ENCODE peak calls at places on chromosome 6, in nine cellular contexts. D, Q, U, W, E, P, Z, F and O are unnamed samples.
A peak's percentile ranks its signal among the peaks of the same experiment; 100 is the strongest.

GRCh38 chr6:30955367-30956042 is 14.7 kb downstream of the MUCL3 start:
- DNase-seq in D (peak; percentile 80), Q (peak; percentile 4), U (no peak), W (peak; percentile 53), E (peak; percentile 62), P (no peak), Z (peak; percentile 80), F (peak; percentile 87), O (peak; percentile 39)

GRCh38 chr6:34912715-34913464 is 23.8 kb downstream of the ANKS1A start:
- DNase-seq in D (no peak), Q (peak; percentile 89), U (no peak), W (no peak), E (no peak), P (no peak), Z (peak; percentile 11), F (peak; percentile 41), O (no peak)

GRCh38 chr6:7052441-7052936 is 55.3 kb upstream of the RREB1 start:
- DNase-seq in D (peak; percentile 61), Q (peak; percentile 65), U (no peak), W (peak; percentile 24), E (peak; percentile 32), P (peak; percentile 28), Z (no peak), F (peak; percentile 53), O (peak; percentile 70)

GRCh38 chr6:136317023-136317649 is 27.5 kb upstream of the BCLAF1 start:
- DNase-seq in D (peak; percentile 65), Q (peak; percentile 69), U (no peak), W (peak; percentile 74), E (peak; percentile 40), P (peak; percentile 27), Z (peak; percentile 8), F (peak; percentile 57), O (peak; percentile 75)

GRCh38 chr6:18509871-18510643 is 122.9 kb downstream of the RNF144B start:
- DNase-seq in D (no peak), Q (no peak), U (no peak), W (no peak), E (no peak), P (no peak), Z (no peak), F (no peak), O (no peak)

GRCh38 chr6:138977646-138978167 is 10.3 kb downstream of the REPS1 start:
- DNase-seq in D (no peak), Q (no peak), U (no peak), W (no peak), E (no peak), P (no peak), Z (no peak), F (no peak), O (no peak)

GRCh38 chr6:20318851-20319387 is 82.8 kb upstream of the E2F3 start:
- DNase-seq in D (no peak), Q (no peak), U (no peak), W (no peak), E (no peak), P (no peak), Z (no peak), F (no peak), O (no peak)

GRCh38 chr6:3885262-3886036 is 36.3 kb downstream of the FAM50B start:
- DNase-seq in D (no peak), Q (no peak), U (no peak), W (no peak), E (no peak), P (no peak), Z (no peak), F (no peak), O (no peak)

GRCh38 chr6:40417031-40417430 is 170.1 kb downstream of the LRFN2 start:
- DNase-seq in D (no peak), Q (no peak), U (no peak), W (no peak), E (no peak), P (no peak), Z (no peak), F (no peak), O (no peak)

GRCh38 chr6:163414367-163415175 is at the start of gene QKI:
- DNase-seq in D (peak; percentile 93), Q (peak; percentile 67), U (peak; percentile 70), W (peak; percentile 94), E (peak; percentile 77), P (peak; percentile 72), Z (peak; percentile 57), F (peak; percentile 80), O (peak; percentile 85)

GRCh38 chr6:52534966-52535390 is 41.9 kb downstream of the TRAM2 start:
- DNase-seq in D (no peak), Q (no peak), U (no peak), W (no peak), E (no peak), P (no peak), Z (no peak), F (peak; percentile 31), O (no peak)

GRCh38 chr6:105014448-105014847 is 57.5 kb downstream of the LIN28B start:
- DNase-seq in D (no peak), Q (no peak), U (no peak), W (no peak), E (no peak), P (no peak), Z (no peak), F (no peak), O (no peak)

GRCh38 chr6:56851104-56851503 is 103.8 kb upstream of the BEND6 start:
- DNase-seq in D (no peak), Q (peak; percentile 74), U (no peak), W (peak; percentile 51), E (no peak), P (no peak), Z (no peak), F (no peak), O (peak; percentile 69)

GRCh38 chr6:143126574-143126941 is 65.9 kb downstream of the AIG1 start:
- DNase-seq in D (no peak), Q (no peak), U (no peak), W (no peak), E (no peak), P (no peak), Z (no peak), F (peak; percentile 18), O (no peak)

GRCh38 chr6:15504581-15505350 is 158.1 kb downstream of the DTNBP1 start:
- DNase-seq in D (peak; percentile 82), Q (peak; percentile 98), U (peak; percentile 74), W (peak; percentile 92), E (no peak), P (no peak), Z (no peak), F (no peak), O (peak; percentile 89)

GRCh38 chr6:143594647-143595046 is 83.1 kb upstream of the PHACTR2 start:
- DNase-seq in D (no peak), Q (peak; percentile 85), U (no peak), W (no peak), E (no peak), P (no peak), Z (no peak), F (no peak), O (no peak)

GRCh38 chr6:83536034-83536646 is 23.8 kb downstream of the PRSS35 start:
- DNase-seq in D (no peak), Q (peak; percentile 53), U (no peak), W (no peak), E (no peak), P (no peak), Z (no peak), F (peak; percentile 32), O (peak; percentile 11)

GRCh38 chr6:118509009-118509617 is 39.0 kb upstream of the PLN start:
- DNase-seq in D (no peak), Q (peak; percentile 55), U (no peak), W (peak; percentile 47), E (no peak), P (no peak), Z (no peak), F (no peak), O (peak; percentile 47)

GRCh38 chr6:118370722-118371121 is 177.4 kb upstream of the PLN start:
- DNase-seq in D (no peak), Q (no peak), U (no peak), W (no peak), E (no peak), P (no peak), Z (no peak), F (no peak), O (no peak)

GRCh38 chr6:90175627-90176538 is 120.8 kb downstream of the BACH2 start:
- DNase-seq in D (no peak), Q (no peak), U (no peak), W (no peak), E (peak; percentile 28), P (no peak), Z (peak; percentile 78), F (no peak), O (no peak)

GRCh38 chr6:12414096-12414675 is 124.0 kb downstream of the EDN1 start:
- DNase-seq in D (no peak), Q (peak; percentile 17), U (no peak), W (no peak), E (no peak), P (no peak), Z (no peak), F (no peak), O (no peak)

GRCh38 chr6:12335717-12336116 is 45.6 kb downstream of the EDN1 start:
- DNase-seq in D (no peak), Q (no peak), U (no peak), W (no peak), E (no peak), P (no peak), Z (no peak), F (no peak), O (no peak)

GRCh38 chr6:169639653-169640278 is 62.1 kb downstream of the WDR27 start:
- DNase-seq in D (no peak), Q (no peak), U (no peak), W (no peak), E (no peak), P (no peak), Z (no peak), F (no peak), O (no peak)

GRCh38 chr6:28725890-28726348 is 197.9 kb downstream of the TRIM27 start:
- DNase-seq in D (no peak), Q (peak; percentile 35), U (no peak), W (no peak), E (no peak), P (no peak), Z (no peak), F (no peak), O (no peak)

GRCh38 chr6:14861491-14861943 is 384.4 kb upstream of the JARID2 start:
- DNase-seq in D (no peak), Q (no peak), U (no peak), W (no peak), E (no peak), P (no peak), Z (no peak), F (no peak), O (no peak)

GRCh38 chr6:6131492-6132109 is 124.9 kb upstream of the NRN1 start:
- DNase-seq in D (no peak), Q (no peak), U (no peak), W (peak; percentile 16), E (no peak), P (no peak), Z (no peak), F (peak; percentile 40), O (no peak)

GRCh38 chr6:167856999-167857660 is 30.4 kb downstream of the AFDN start:
- DNase-seq in D (no peak), Q (peak; percentile 71), U (no peak), W (no peak), E (no peak), P (no peak), Z (no peak), F (no peak), O (no peak)

GRCh38 chr6:170439366-170440351 is 113.4 kb downstream of the PSMB1 start:
- DNase-seq in D (no peak), Q (peak; percentile 31), U (no peak), W (no peak), E (no peak), P (no peak), Z (no peak), F (no peak), O (no peak)

GRCh38 chr6:3068329-3069223 is at the start of gene RIPK1:
- DNase-seq in D (peak; percentile 97), Q (peak; percentile 84), U (peak; percentile 78), W (peak; percentile 89), E (peak; percentile 91), P (peak; percentile 88), Z (peak; percentile 95), F (peak; percentile 98), O (peak; percentile 91)

GRCh38 chr6:168107191-168107940 is 28.4 kb upstream of the FRMD1 start:
- DNase-seq in D (no peak), Q (no peak), U (no peak), W (no peak), E (no peak), P (no peak), Z (no peak), F (no peak), O (no peak)